ENCODE peak calls at places on chromosome 13, in nine cellular contexts. R is CD8-positive, alpha-beta T cell; U is tibial artery; S is foreskin fibroblast; M is fibroblast of lung; J is AG10803; X is dorsolateral prefrontal cortex; D is cardiac muscle cell; H is astrocyte of the cerebellum. C is an unnamed sample.

GRCh38 chr13:46648166-46648607 is 95.2 kb downstream of the LRCH1 start:
- DNase-seq in R (no peak), U (no peak), S (no peak), M (no peak), J (peak), X (no peak), D (no peak), H (no peak), C (no peak)

GRCh38 chr13:26971990-26972888 is 199.4 kb downstream of the USP12 start:
- DNase-seq in R (no peak), U (no peak), S (no peak), M (no peak), J (no peak), X (no peak), D (peak), H (no peak), C (no peak)

GRCh38 chr13:99959127-99959529 is 12.4 kb downstream of the ZIC5 start:
- DNase-seq in R (no peak), U (no peak), S (no peak), M (no peak), J (no peak), X (no peak), D (no peak), H (no peak), C (no peak)

GRCh38 chr13:110506859-110507566 is 54.5 kb downstream of the RAB20 start:
- DNase-seq in R (no peak), U (peak), S (no peak), M (peak), J (no peak), X (no peak), D (peak), H (no peak), C (no peak)

GRCh38 chr13:109426690-109426990 is 359.7 kb downstream of the IRS2 start:
- DNase-seq in R (no peak), U (no peak), S (no peak), M (peak), J (no peak), X (no peak), D (peak), H (no peak), C (no peak)

GRCh38 chr13:50069255-50069654 is 54.0 kb downstream of the KCNRG start:
- DNase-seq in R (no peak), U (no peak), S (no peak), M (no peak), J (peak), X (no peak), D (peak), H (no peak), C (no peak)

GRCh38 chr13:58592052-58592451 is 960.5 kb downstream of the PCDH17 start:
- DNase-seq in R (no peak), U (no peak), S (no peak), M (no peak), J (no peak), X (no peak), D (no peak), H (no peak), C (no peak)

GRCh38 chr13:110330491-110331001 is 23.5 kb downstream of the COL4A2 start:
- DNase-seq in R (no peak), U (no peak), S (peak), M (peak), J (peak), X (no peak), D (peak), H (no peak), C (no peak)

GRCh38 chr13:108213946-108214345 is 1.4 kb downstream of the LIG4 start:
- DNase-seq in R (no peak), U (no peak), S (no peak), M (peak), J (no peak), X (no peak), D (no peak), H (no peak), C (no peak)

GRCh38 chr13:110503037-110503901 is 58.3 kb downstream of the RAB20 start:
- DNase-seq in R (no peak), U (no peak), S (no peak), M (no peak), J (peak), X (no peak), D (no peak), H (no peak), C (no peak)

GRCh38 chr13:110045202-110045601 is 258.8 kb upstream of the IRS2 start:
- DNase-seq in R (no peak), U (no peak), S (no peak), M (no peak), J (no peak), X (no peak), D (no peak), H (no peak), C (no peak)

GRCh38 chr13:28322256-28322895 is 172.6 kb downstream of the FLT1 start:
- DNase-seq in R (no peak), U (no peak), S (no peak), M (peak), J (peak), X (no peak), D (no peak), H (no peak), C (no peak)

GRCh38 chr13:107866007-107866665 is 349.2 kb downstream of the LIG4 start:
- DNase-seq in R (no peak), U (no peak), S (no peak), M (peak), J (peak), X (no peak), D (peak), H (no peak), C (peak)

GRCh38 chr13:80463673-80464352 is 122.9 kb upstream of the SPRY2 start:
- DNase-seq in R (no peak), U (peak), S (no peak), M (peak), J (no peak), X (no peak), D (peak), H (no peak), C (no peak)

GRCh38 chr13:38090913-38091312 is 221.3 kb upstream of the TRPC4 start:
- DNase-seq in R (no peak), U (no peak), S (no peak), M (no peak), J (no peak), X (no peak), D (no peak), H (no peak), C (no peak)

GRCh38 chr13:86830046-86830445 is 841.1 kb upstream of the SLITRK5 start:
- DNase-seq in R (no peak), U (no peak), S (no peak), M (no peak), J (no peak), X (no peak), D (no peak), H (no peak), C (no peak)

GRCh38 chr13:112065521-112065866 is 1.5 kb upstream of the SOX1 start:
- DNase-seq in R (no peak), U (no peak), S (no peak), M (no peak), J (no peak), X (no peak), D (no peak), H (no peak), C (no peak)

GRCh38 chr13:80083097-80083429 is 257.9 kb downstream of the SPRY2 start:
- DNase-seq in R (no peak), U (no peak), S (no peak), M (no peak), J (no peak), X (no peak), D (peak), H (no peak), C (no peak)

GRCh38 chr13:104571161-104571889 is 1505.1 kb upstream of the SLC10A2 start:
- DNase-seq in R (no peak), U (peak), S (peak), M (peak), J (peak), X (peak), D (peak), H (peak), C (peak)

GRCh38 chr13:99600318-99600717 is 99.0 kb downstream of the TM9SF2 start:
- DNase-seq in R (no peak), U (no peak), S (no peak), M (no peak), J (no peak), X (no peak), D (no peak), H (no peak), C (no peak)

GRCh38 chr13:22793598-22794134 is 387.1 kb upstream of the SGCG start:
- DNase-seq in R (no peak), U (no peak), S (no peak), M (peak), J (no peak), X (no peak), D (no peak), H (no peak), C (peak)

GRCh38 chr13:45943965-45944364 is 92.4 kb upstream of the SIAH3 start:
- DNase-seq in R (no peak), U (no peak), S (no peak), M (peak), J (no peak), X (no peak), D (peak), H (no peak), C (no peak)

GRCh38 chr13:97426695-97427094 is 7.3 kb upstream of the RAP2A start:
- DNase-seq in R (no peak), U (no peak), S (no peak), M (no peak), J (no peak), X (no peak), D (no peak), H (no peak), C (no peak)

GRCh38 chr13:36837354-36838092 is 18.5 kb downstream of the RFXAP start:
- DNase-seq in R (no peak), U (no peak), S (no peak), M (no peak), J (no peak), X (no peak), D (no peak), H (no peak), C (no peak)

GRCh38 chr13:26784704-26785639 is 24.4 kb upstream of the GPR12 start:
- DNase-seq in R (no peak), U (peak), S (no peak), M (no peak), J (no peak), X (no peak), D (no peak), H (no peak), C (no peak)

GRCh38 chr13:61770697-61771096 is 355.0 kb upstream of the PCDH20 start:
- DNase-seq in R (no peak), U (no peak), S (no peak), M (no peak), J (no peak), X (no peak), D (no peak), H (no peak), C (no peak)

GRCh38 chr13:26529441-26529840 is 28.0 kb upstream of the WASF3 start:
- DNase-seq in R (peak), U (no peak), S (peak), M (peak), J (peak), X (no peak), D (peak), H (peak), C (peak)

GRCh38 chr13:41456768-41457588 is at the start of gene RGCC:
- DNase-seq in R (peak), U (peak), S (peak), M (peak), J (peak), X (peak), D (peak), H (no peak), C (peak)

GRCh38 chr13:110116072-110116487 is 190.9 kb downstream of the COL4A1 start:
- DNase-seq in R (peak), U (peak), S (peak), M (no peak), J (peak), X (no peak), D (peak), H (no peak), C (peak)

GRCh38 chr13:30805603-30806011 is 70.3 kb downstream of the ALOX5AP start:
- DNase-seq in R (no peak), U (no peak), S (no peak), M (peak), J (no peak), X (peak), D (peak), H (no peak), C (no peak)

GRCh38 chr13:111494641-111495040 is 174.2 kb downstream of the TEX29 start:
- DNase-seq in R (no peak), U (peak), S (no peak), M (no peak), J (no peak), X (peak), D (no peak), H (no peak), C (no peak)

GRCh38 chr13:51477653-51478324 is 25.0 kb upstream of the INTS6 start:
- DNase-seq in R (no peak), U (no peak), S (no peak), M (no peak), J (no peak), X (no peak), D (no peak), H (no peak), C (no peak)

GRCh38 chr13:113151745-113152707 is 6.4 kb upstream of the PROZ start:
- DNase-seq in R (peak), U (no peak), S (peak), M (peak), J (peak), X (no peak), D (peak), H (peak), C (peak)

GRCh38 chr13:49711218-49711863 is 20.1 kb upstream of the EBPL start:
- DNase-seq in R (no peak), U (no peak), S (peak), M (peak), J (peak), X (no peak), D (peak), H (no peak), C (no peak)

GRCh38 chr13:57632276-57633140 is 964 bp downstream of the PCDH17 start:
- DNase-seq in R (no peak), U (peak), S (no peak), M (peak), J (no peak), X (no peak), D (peak), H (no peak), C (no peak)

GRCh38 chr13:50244913-50245574 is 229.8 kb downstream of the KCNRG start:
- DNase-seq in R (peak), U (no peak), S (peak), M (peak), J (peak), X (no peak), D (peak), H (peak), C (peak)

GRCh38 chr13:44919103-44919804 is 70.0 kb downstream of the NUFIP1 start:
- DNase-seq in R (no peak), U (no peak), S (no peak), M (no peak), J (no peak), X (no peak), D (no peak), H (no peak), C (no peak)

GRCh38 chr13:44921931-44922758 is 67.1 kb downstream of the NUFIP1 start:
- DNase-seq in R (no peak), U (peak), S (peak), M (peak), J (peak), X (no peak), D (peak), H (peak), C (peak)

GRCh38 chr13:44918323-44919102 is 70.8 kb downstream of the NUFIP1 start:
- DNase-seq in R (peak), U (peak), S (peak), M (peak), J (peak), X (peak), D (peak), H (peak), C (peak)

GRCh38 chr13:44920013-44920412 is 69.3 kb downstream of the NUFIP1 start:
- DNase-seq in R (no peak), U (no peak), S (no peak), M (no peak), J (no peak), X (no peak), D (no peak), H (no peak), C (no peak)

DNA sequence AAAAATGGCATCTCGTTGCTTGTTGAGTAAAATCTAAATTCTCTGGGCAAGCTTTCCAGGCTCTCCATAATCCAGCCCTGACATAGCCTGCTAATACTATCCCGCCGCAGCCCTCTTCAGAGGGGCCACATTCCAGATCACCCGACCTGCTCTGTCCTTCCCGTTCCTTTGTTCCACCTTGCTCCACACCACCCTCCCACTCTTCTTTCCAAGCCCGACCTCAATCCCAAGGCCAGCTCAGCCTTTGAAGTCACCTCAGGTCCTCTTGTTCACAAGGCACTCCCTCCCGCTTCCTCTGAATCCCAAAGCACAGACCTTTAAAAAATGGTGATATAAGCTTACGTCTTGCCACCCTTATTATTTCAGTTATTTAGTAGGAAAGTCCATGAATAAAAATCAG is 67.8 kb downstream of the NUFIP1 start:
- DNase-seq in R (no peak), U (no peak), S (no peak), M (no peak), J (no peak), X (no peak), D (no peak), H (no peak), C (no peak)
- H3K4me3 ChIP-seq in R (no peak), U (no peak), S (no peak), M (no peak), J (no peak), X (no peak), D (no peak), H (no peak), C (no peak)

DNA sequence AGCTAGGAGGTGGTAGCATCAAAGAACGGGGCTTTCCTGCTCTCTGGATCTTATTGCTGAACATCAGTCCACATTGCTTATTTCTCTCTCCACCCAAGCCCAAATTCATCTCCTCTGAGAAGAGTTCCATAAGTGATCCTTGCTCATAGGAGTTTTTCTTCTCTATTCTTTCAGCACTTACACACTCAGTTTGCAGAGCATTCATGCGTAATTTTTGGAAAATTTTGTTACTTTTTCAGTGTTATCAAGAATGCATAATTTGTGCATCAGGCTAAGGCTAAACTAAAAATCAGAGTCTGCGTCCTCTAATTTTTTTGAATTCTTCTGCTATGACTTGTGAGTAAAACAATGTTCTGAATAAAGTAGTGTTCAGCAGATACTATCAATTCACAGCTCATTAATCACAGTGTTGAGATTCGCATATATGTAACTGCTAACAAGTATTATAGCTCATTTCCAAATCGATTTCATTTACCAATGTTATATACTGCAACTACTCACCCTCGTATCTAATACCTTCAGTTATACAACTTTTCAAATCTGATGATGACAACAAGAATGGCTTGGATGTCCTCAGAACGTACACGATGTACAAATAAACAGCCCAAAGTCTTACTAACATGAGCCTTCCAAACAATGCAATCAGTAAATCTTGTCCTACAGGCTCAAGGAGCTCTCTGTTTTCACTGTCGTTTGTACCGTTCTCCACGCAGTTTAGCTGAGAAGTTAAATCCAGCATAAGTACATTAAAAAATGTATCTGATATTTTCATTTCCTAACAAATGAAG is 36.3 kb upstream of the STARD13 start:
- DNase-seq in R (no peak), U (no peak), S (no peak), M (no peak), J (peak), X (no peak), D (peak), H (no peak), C (no peak)
- H3K4me3 ChIP-seq in R (no peak), U (peak), S (peak), M (peak), J (peak), X (peak), D (no peak), H (no peak), C (no peak)

GRCh38 chr13:83937579-83937978 is 55.3 kb upstream of the SLITRK1 start:
- DNase-seq in R (no peak), U (no peak), S (no peak), M (no peak), J (no peak), X (no peak), D (no peak), H (no peak), C (no peak)

GRCh38 chr13:83940742-83941141 is 58.5 kb upstream of the SLITRK1 start:
- DNase-seq in R (no peak), U (no peak), S (peak), M (peak), J (peak), X (no peak), D (peak), H (no peak), C (no peak)

GRCh38 chr13:83943530-83944279 is 61.4 kb upstream of the SLITRK1 start:
- DNase-seq in R (no peak), U (no peak), S (no peak), M (no peak), J (no peak), X (no peak), D (peak), H (no peak), C (no peak)

DNA sequence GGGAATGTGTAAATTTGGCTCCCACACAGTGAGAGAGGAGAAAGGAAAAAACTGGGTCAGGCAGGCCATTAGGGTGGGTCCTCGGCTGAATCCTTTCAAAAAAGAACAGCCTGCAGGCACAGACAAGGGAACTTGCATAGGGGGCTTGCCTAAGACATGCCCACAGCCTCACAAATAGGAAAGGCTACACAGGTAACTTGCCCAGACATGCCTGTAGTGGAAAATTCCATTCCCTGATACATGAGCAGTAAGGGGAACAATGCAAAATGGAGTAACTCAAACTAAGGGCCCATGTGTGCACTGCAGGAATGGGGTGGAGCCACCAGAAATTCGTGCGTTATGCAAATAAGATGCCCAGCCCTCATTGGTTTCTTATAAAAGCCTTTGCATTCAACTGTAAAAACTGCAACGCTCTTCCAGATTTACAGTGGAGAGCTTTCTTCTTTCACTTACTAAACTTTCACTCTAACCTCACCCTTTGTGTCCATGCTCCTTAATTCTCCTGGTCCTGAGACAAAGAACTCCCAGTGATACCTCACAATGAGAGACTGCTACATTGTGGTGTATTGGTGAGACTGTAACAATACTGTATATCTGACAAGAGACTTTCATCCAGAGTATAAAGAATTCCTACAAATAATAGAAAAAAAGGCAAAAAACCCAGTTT is 59.5 kb upstream of the SLITRK1 start:
- DNase-seq in R (no peak), U (no peak), S (no peak), M (peak), J (no peak), X (no peak), D (no peak), H (no peak), C (no peak)
- H3K4me3 ChIP-seq in R (no peak), U (no peak), S (no peak), M (no peak), J (no peak), X (no peak), D (no peak), H (no peak), C (no peak)

GRCh38 chr13:75197803-75198202 is 284.2 kb downstream of the TBC1D4 start:
- DNase-seq in R (no peak), U (no peak), S (no peak), M (no peak), J (no peak), X (no peak), D (peak), H (no peak), C (no peak)

DNA sequence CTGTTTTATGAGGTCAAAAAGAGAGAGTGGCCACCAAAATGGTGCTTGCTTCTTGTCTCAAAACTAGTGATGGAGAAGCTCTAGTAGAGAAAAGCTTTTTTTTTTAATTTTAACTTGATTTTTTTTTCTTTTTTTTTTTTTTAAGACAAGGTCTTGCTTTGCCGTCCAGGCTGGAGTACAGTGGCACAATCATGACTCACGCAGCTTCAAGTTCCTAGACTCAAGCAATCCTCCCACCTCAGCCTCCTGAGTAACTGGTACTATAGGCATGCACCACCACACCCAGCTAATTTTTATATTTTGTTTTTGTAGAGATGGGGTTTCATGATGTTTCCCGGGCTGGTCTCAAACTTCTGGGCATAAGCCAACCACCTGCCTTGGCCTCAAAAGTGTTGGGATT is 279.0 kb downstream of the TBC1D4 start:
- DNase-seq in R (no peak), U (no peak), S (no peak), M (no peak), J (no peak), X (no peak), D (no peak), H (no peak), C (no peak)
- H3K4me3 ChIP-seq in R (no peak), U (no peak), S (no peak), M (no peak), J (no peak), X (no peak), D (no peak), H (no peak), C (no peak)